ENCODE peak calls at places on chromosome 18, in four cellular contexts. I is H9, A is mesendoderm, Y is H1. L is an unnamed sample.

GRCh38 chr18:50662177-50662576 is 102.3 kb downstream of the MAPK4 start:
- DNase-seq in I (no peak), A (peak; percentile 58), Y (no peak), L (no peak)

GRCh38 chr18:80170395-80171094 is 61.5 kb downstream of the ADNP2 start:
- DNase-seq in I (no peak), A (peak; percentile 13), Y (no peak), L (no peak)

GRCh38 chr18:79393181-79393598 is 2.5 kb upstream of the NFATC1 start:
- DNase-seq in I (no peak), A (no peak), Y (no peak), L (no peak)

GRCh38 chr18:5891361-5892215 is 3.7 kb downstream of the TMEM200C start:
- DNase-seq in I (peak; percentile 43), A (no peak), Y (no peak), L (no peak)

GRCh38 chr18:33821503-33821902 is 243.5 kb downstream of the ASXL3 start:
- DNase-seq in I (no peak), A (no peak), Y (no peak), L (peak; percentile 24)

GRCh38 chr18:35407871-35408481 is 30.8 kb upstream of the ZNF396 start:
- DNase-seq in I (no peak), A (peak; percentile 82), Y (no peak), L (peak; percentile 90)

GRCh38 chr18:45793295-45793965 is 32.0 kb upstream of the SIGLEC15 start:
- DNase-seq in I (no peak), A (peak; percentile 61), Y (no peak), L (peak; percentile 98)

GRCh38 chr18:23838801-23839366 is 149.6 kb downstream of the LAMA3 start:
- DNase-seq in I (no peak), A (no peak), Y (no peak), L (peak; percentile 86)

GRCh38 chr18:13868501-13869271 is 44.7 kb downstream of the MC5R start:
- DNase-seq in I (peak; percentile 52), A (peak; percentile 19), Y (no peak), L (no peak)

GRCh38 chr18:12838178-12838634 is 45.8 kb downstream of the PTPN2 start:
- DNase-seq in I (no peak), A (peak; percentile 57), Y (no peak), L (peak; percentile 65)

GRCh38 chr18:363327-364115 is 95.7 kb upstream of the THOC1 start:
- DNase-seq in I (no peak), A (no peak), Y (no peak), L (no peak)
- H3K79me2 ChIP-seq in I (no peaks in the 10 kb centered on the region), A (no peaks in the 10 kb centered on the region), Y (no peaks in the 10 kb centered on the region), L (no peaks in the 10 kb centered on the region)

DNA sequence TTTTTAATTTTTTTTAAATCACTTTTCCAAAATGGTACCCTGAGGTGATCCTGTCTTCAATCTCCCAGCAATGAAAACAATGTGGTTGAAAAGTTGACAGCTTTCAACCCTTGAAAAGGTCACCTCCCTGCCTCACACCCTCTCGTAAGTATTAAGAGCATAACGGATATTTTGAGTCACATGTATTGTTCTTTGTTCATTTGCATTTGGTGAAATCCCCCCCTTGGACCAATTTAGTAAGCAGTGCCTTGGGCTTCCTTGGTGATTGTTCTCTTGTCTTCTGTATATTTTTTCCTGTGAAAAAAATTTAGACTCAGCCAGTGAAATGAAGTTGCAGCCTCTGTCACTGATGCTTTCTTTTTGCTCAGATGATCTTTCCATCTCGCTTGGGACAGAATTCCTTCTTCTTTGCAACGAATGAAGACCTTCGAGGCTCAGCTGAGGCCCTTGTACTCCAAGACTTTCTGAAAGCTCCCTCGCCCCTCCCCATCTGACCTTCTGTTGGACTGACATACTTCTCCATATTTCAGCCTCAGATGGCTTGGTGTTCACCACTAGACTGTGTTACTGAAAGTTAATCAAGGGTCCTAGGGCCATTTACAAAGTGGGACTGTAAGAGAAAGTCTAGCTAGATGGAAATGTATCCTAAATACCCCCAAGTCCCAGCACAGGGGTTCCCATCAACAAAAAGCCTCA is 158.4 kb downstream of the BCL2 start:
- DNase-seq in I (no peak), A (no peak), Y (no peak), L (no peak)
- H2BK120ac ChIP-seq in I (no peak overlapping the region), A (no peak overlapping the region), Y (no peak overlapping the region), L (peak overlapping the region; percentile 63)

DNA sequence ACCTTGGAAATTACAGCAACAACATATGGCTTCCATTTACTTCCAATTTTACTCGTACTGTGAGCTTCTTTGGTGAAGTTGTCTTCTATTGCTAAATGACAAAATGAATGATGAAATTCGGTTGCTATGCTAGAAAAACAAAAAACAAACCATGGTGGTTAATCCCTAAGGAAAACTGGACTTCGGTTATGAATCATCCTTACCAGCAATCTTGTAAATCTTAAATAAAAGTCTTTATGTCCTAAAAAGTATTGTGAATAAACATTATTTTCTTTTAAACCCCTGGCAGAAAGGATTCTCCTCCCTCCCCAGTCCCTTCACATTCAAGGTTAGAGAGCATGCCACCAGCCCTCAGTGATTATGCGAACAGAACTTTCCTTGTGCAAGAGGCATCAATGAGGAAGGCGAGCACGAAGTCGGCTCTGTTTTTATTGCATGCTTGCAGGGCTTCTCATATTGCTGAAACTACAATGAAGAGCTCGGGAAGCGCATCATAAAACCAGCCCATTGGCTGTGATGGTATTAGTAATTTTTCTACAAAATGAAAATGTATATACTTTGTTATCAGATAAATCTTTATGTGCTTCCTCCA is 62.8 kb downstream of the ZNF521 start:
- DNase-seq in I (no peak), A (peak; percentile 16), Y (no peak), L (peak; percentile 76)
- H3K79me2 ChIP-seq in I (no peaks in the 10 kb centered on the region), A (no peaks in the 10 kb centered on the region), Y (no peaks in the 10 kb centered on the region), L (no peaks in the 10 kb centered on the region)

GRCh38 chr18:63575680-63576079 is 11.5 kb upstream of the SERPINB13 start:
- DNase-seq in I (no peak), A (no peak), Y (no peak), L (peak; percentile 75)
- H2BK120ac ChIP-seq in I (no peak overlapping the region), A (no peak overlapping the region), Y (no peak overlapping the region), L (no peak overlapping the region)

GRCh38 chr18:62766266-62766665 is 50.9 kb downstream of the PHLPP1 start:
- DNase-seq in I (no peak), A (no peak), Y (no peak), L (peak; percentile 77)

GRCh38 chr18:62769216-62769615 is 53.9 kb downstream of the PHLPP1 start:
- DNase-seq in I (no peak), A (no peak), Y (no peak), L (no peak)

GRCh38 chr18:62768172-62768943 is 53.0 kb downstream of the PHLPP1 start:
- DNase-seq in I (no peak), A (no peak), Y (no peak), L (no peak)

GRCh38 chr18:62771494-62771893 is 56.2 kb downstream of the PHLPP1 start:
- DNase-seq in I (no peak), A (no peak), Y (no peak), L (no peak)

GRCh38 chr18:62767321-62767720 is 52.0 kb downstream of the PHLPP1 start:
- DNase-seq in I (no peak), A (no peak), Y (no peak), L (no peak)
- H3K79me2 ChIP-seq in I (peaks cover 55% of the 10 kb centered on the region), A (peaks cover 57% of the 10 kb centered on the region), Y (peaks cover 3% of the 10 kb centered on the region), L (no peaks in the 10 kb centered on the region)

GRCh38 chr18:76446321-76446720 is 48.7 kb downstream of the ZNF516 start:
- DNase-seq in I (no peak), A (no peak), Y (no peak), L (no peak)
- H2BK120ac ChIP-seq in I (no peak overlapping the region), A (no peak overlapping the region), Y (no peak overlapping the region), L (no peak overlapping the region)

DNA sequence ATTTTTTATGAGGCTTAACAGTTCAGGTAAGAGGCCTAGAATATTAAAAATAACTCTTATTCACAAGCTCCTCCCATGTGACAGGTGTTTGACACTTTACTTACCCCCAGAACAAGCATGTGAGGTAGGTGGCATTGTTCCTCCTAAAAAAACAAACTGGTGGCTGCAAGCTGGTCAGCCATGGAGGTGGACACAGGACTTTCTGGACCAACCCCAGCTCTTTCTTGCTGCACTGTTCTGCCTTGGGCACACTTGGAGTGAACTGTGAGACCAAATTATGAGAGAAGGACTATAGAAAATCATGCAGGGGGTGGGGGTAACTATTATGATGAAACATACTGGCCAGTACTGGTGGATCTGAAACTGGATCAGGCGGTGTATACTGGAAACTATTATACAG is 56.6 kb downstream of the PTPRM start:
- DNase-seq in I (no peak), A (no peak), Y (no peak), L (no peak)
- H3K79me2 ChIP-seq in I (no peaks in the 10 kb centered on the region), A (no peaks in the 10 kb centered on the region), Y (no peaks in the 10 kb centered on the region), L (peaks cover 5% of the 10 kb centered on the region)

GRCh38 chr18:58190842-58191530 is 147.0 kb downstream of the NEDD4L start:
- DNase-seq in I (no peak), A (no peak), Y (no peak), L (no peak)
- H2BK120ac ChIP-seq in I (no peak overlapping the region), A (no peak overlapping the region), Y (no peak overlapping the region), L (no peak overlapping the region)

GRCh38 chr18:70294471-70295191 is 5.8 kb downstream of the SOCS6 start:
- DNase-seq in I (no peak), A (no peak), Y (no peak), L (no peak)
- H3K79me2 ChIP-seq in I (peaks cover 55% of the 10 kb centered on the region), A (peaks cover 78% of the 10 kb centered on the region), Y (peaks cover 27% of the 10 kb centered on the region), L (peaks cover 35% of the 10 kb centered on the region)